ENCODE peak calls at places on chromosomes 16 and 17, in five cellular contexts. G, R, M, K and S are unnamed samples.

GRCh38 chr17:75848523-75849303 is 4.5 kb upstream of the UNC13D start:
- DNase-seq in G (peak; percentile 78), K (peak; percentile 73), R (peak; percentile 87), M (peak; percentile 93), S (peak; percentile 71)

GRCh38 chr16:55120408-55120807 is 189.7 kb downstream of the IRX5 start:
- DNase-seq in M (no peak), R (no peak), K (peak; percentile 50), G (peak; percentile 7), S (peak; percentile 15)

GRCh38 chr16:6929868-6930267 is 402.8 kb upstream of the RBFOX1 start:
- DNase-seq in G (no peak), M (no peak), K (no peak), R (no peak), S (no peak)

GRCh38 chr16:12144355-12144754 is 167.8 kb downstream of the SNX29 start:
- DNase-seq in G (no peak), K (no peak), M (no peak), R (no peak), S (no peak)

GRCh38 chr17:49494937-49495841 is at the start of gene NGFR:
- DNase-seq in G (no peak), K (peak; percentile 96), R (peak; percentile 61), M (peak; percentile 35), S (no peak)

GRCh38 chr17:34623856-34624766 is 44.7 kb downstream of the TMEM132E start:
- DNase-seq in G (no peak), R (no peak), M (no peak), K (no peak), S (no peak)

GRCh38 chr16:17133851-17134250 is 336.9 kb downstream of the XYLT1 start:
- DNase-seq in M (no peak), R (no peak), G (no peak), K (no peak), S (no peak)

GRCh38 chr17:36687736-36688135 is 86.4 kb downstream of the MRM1 start:
- DNase-seq in R (no peak), K (no peak), M (no peak), G (no peak), S (no peak)

GRCh38 chr16:16805809-16806208 is 426.9 kb downstream of the NPIPA7 start:
- DNase-seq in M (no peak), G (no peak), K (no peak), R (no peak), S (no peak)

GRCh38 chr17:869567-870530 is 87.7 kb downstream of the MRM3 start:
- DNase-seq in K (no peak), M (no peak), R (no peak), G (peak; percentile 56), S (peak; percentile 72)

GRCh38 chr17:82767041-82767754 is 15.3 kb downstream of the TBCD start:
- DNase-seq in M (peak; percentile 85), R (no peak), G (peak; percentile 57), K (peak; percentile 76), S (peak; percentile 60)

GRCh38 chr17:57166803-57167202 is 81.8 kb downstream of the AKAP1 start:
- DNase-seq in K (no peak), M (no peak), G (no peak), R (no peak), S (peak; percentile 62)

GRCh38 chr17:49815761-49816281 is 27.3 kb downstream of the KAT7 start:
- DNase-seq in R (no peak), M (no peak), G (no peak), K (no peak), S (no peak)

GRCh38 chr16:81485824-81486554 is 41.4 kb downstream of the CMIP start:
- DNase-seq in K (no peak), G (no peak), R (no peak), M (no peak), S (no peak)

GRCh38 chr16:3735541-3735940 is 18.2 kb upstream of the TRAP1 start:
- DNase-seq in M (no peak), R (no peak), K (no peak), G (no peak), S (no peak)

GRCh38 chr17:17134952-17135340 is 71.2 kb downstream of the PLD6 start:
- DNase-seq in K (no peak), G (no peak), R (peak; percentile 9), M (no peak), S (no peak)

GRCh38 chr17:72646176-72646575 is 446.3 kb downstream of the SLC39A11 start:
- DNase-seq in K (no peak), M (no peak), R (no peak), G (peak; percentile 17), S (no peak)

GRCh38 chr16:88917915-88918627 is 51.6 kb upstream of the PABPN1L start:
- DNase-seq in G (no peak), K (no peak), R (no peak), M (no peak), S (no peak)

GRCh38 chr17:61575983-61576382 is 15.0 kb downstream of the NACA2 start:
- DNase-seq in M (no peak), K (no peak), R (no peak), G (no peak), S (no peak)

GRCh38 chr17:63740464-63741181 is 976 bp downstream of the STRADA start:
- DNase-seq in R (no peak), K (peak; percentile 13), M (peak; percentile 32), G (no peak), S (peak; percentile 47)

GRCh38 chr17:2023692-2024571 is 1.2 kb downstream of the RTN4RL1 start:
- DNase-seq in G (peak; percentile 64), R (no peak), M (no peak), K (peak; percentile 76), S (peak; percentile 61)

GRCh38 chr16:57577214-57577613 is 34.8 kb downstream of the ADGRG5 start:
- DNase-seq in R (no peak), G (no peak), K (no peak), M (no peak), S (no peak)

GRCh38 chr17:17498606-17499301 is 2.6 kb upstream of the RASD1 start:
- DNase-seq in M (no peak), G (no peak), K (no peak), R (peak; percentile 48), S (no peak)

GRCh38 chr16:1159973-1160772 is 7.3 kb downstream of the CACNA1H start:
- DNase-seq in K (peak; percentile 62), R (no peak), G (no peak), M (no peak), S (no peak)

GRCh38 chr16:51327001-51327400 is 175.9 kb upstream of the SALL1 start:
- DNase-seq in R (no peak), M (no peak), K (no peak), G (no peak), S (peak; percentile 52)

GRCh38 chr17:7803981-7804380 is 30.0 kb upstream of the KDM6B start:
- DNase-seq in K (no peak), M (peak; percentile 74), R (peak; percentile 87), G (no peak), S (peak; percentile 80)

GRCh38 chr17:32007463-32008298 is 498 bp downstream of the LRRC37B start:
- DNase-seq in R (peak; percentile 58), G (peak; percentile 48), M (peak; percentile 69), K (peak; percentile 73), S (peak; percentile 26)
- TF ChIP-seq CTCF in R (no peak), G (no peak), M (no peak), K (no peak), S (no peak)

DNA sequence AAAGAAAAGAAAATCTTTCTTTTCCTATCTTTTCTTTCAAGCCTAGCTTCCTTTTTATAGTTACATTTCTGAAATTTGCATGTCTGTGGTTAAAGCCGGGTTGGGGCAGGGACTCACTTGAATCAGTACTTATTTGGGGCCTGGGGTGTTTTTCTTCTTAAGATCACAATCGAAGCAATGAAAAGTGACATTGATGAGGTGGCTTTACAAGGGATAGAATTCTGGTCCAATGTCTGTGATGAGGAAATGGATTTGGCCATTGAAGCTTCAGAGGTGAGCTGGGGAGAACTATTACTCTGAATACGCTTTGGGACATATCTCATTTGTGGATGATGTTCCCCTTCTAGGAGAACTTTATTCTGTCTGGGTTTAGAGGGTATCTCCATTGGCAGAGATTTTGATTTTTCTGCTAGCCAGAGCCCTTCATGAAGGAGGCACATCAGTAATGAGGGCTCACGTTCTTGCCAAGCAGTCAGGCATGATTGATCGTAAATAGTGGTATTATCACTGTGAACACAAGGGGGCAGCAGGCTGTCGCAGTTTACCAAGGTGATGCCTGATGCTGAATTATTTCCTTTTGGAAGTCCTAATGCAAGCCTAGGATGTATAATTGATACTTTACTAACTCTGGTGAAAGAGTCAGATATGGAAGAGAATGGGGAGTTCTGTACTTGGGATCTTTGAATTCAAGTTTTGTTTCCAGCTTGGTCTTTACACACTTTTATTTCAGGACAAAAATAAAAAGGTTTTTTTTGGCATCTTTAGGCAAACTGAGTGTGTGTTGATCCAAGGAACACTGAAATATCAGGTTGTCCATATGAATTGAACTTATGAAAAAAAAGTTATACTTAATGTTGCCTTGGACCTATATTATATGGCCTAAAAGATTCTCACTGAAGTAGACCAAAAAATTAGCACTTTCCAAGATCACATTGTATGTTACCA is 14.6 kb downstream of the KPNB1 start:
- DNase-seq in G (peak; percentile 75), R (peak; percentile 23), M (peak; percentile 67), K (peak; percentile 70), S (peak; percentile 64)
- TF ChIP-seq CTCF in G (peak; percentile 88), R (peak; percentile 51), M (peak; percentile 72), K (peak; percentile 98), S (peak; percentile 47)

DNA sequence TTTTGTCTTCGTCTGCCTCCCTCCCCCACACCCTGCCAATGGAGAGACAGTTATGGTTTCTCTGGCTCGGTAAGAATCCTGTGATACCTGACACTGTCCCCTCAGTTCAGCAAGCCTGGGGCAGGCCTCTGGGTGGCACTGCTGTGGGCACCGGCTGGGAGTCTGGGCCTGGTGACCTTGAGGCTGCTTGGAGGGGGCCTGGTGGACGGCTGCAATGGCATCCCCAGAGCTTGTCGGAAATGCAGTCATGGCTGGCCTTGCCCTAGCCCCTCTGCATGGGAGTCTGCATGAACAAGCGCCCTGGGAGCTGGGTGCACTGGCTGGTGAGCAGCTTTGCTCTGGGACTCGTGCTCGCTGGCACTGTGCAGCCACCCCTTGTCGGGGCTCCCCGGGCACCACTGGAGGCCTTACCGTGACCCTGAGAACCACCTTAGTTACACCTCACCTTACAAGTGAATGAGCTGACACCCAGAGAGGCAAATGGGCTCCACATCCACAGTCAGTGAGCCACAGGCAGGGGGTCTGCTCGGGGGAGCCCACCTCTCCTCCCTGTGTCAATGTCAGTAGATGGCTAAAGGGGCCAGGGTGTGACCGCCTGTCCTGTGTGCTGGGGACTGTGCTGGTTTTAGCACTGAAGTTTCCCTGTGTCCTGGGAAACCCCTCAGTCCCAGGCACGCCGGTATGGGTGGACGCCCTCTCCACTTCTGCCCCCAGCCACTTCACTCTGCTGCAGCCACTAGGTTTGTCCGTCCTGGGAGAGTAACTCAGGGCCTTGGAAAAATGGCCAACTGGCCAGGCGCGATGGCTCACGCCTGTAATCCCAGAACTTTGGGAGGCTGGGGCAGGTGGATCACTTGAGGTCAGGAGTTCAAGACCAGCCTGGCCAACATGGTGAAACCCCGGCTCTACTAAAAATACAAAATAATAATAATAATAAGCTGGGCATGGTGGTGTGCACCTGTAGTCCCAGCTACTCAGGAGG is 1.4 kb downstream of the LGALS3BP start:
- DNase-seq in G (no peak), R (no peak), K (peak; percentile 78), M (no peak), S (no peak)
- TF ChIP-seq CTCF in G (no peak), R (no peak), K (peak; percentile 32), M (no peak), S (no peak)

GRCh38 chr17:58960068-58960467 is 146.6 kb downstream of the TRIM37 start:
- DNase-seq in M (peak; percentile 17), G (peak; percentile 61), R (no peak), K (no peak), S (peak; percentile 60)
- TF ChIP-seq CTCF in M (no peak), G (no peak), R (no peak), K (peak; percentile 47), S (peak; percentile 11)